ENCODE peak calls at places on chromosomes 12 and 14, in five cellular contexts. C, D, X, Y and R are unnamed samples.

GRCh38 chr12:53719649-53720048 is 7.6 kb downstream of the CALCOCO1 start:
- DNase-seq in C (no peak), D (no peak), X (no peak), Y (no peak), R (no peak)

GRCh38 chr12:67366530-67367196 is 97.5 kb downstream of the CAND1 start:
- DNase-seq in C (no peak), D (no peak), X (no peak), Y (no peak), R (peak; percentile 56)

GRCh38 chr12:22882559-22882958 is 257.6 kb downstream of the ETNK1 start:
- DNase-seq in C (no peak), D (no peak), X (no peak), Y (no peak), R (no peak)

GRCh38 chr14:104094709-104095425 is 9.4 kb downstream of the ASPG start:
- DNase-seq in C (no peak), D (peak; percentile 80), X (peak; percentile 88), Y (peak; percentile 85), R (peak; percentile 39)

GRCh38 chr12:62438098-62438692 is 28.4 kb upstream of the MON2 start:
- DNase-seq in C (no peak), D (peak; percentile 52), X (no peak), Y (no peak), R (peak; percentile 65)

GRCh38 chr14:77615231-77616132 is 955 bp downstream of the SPTLC2 start:
- DNase-seq in C (no peak), D (no peak), X (no peak), Y (no peak), R (no peak)

GRCh38 chr14:23380197-23381016 is 3.6 kb downstream of the CMTM5 start:
- DNase-seq in C (no peak), D (no peak), X (no peak), Y (no peak), R (no peak)

GRCh38 chr12:45621703-45622102 is 107.8 kb upstream of the ARID2 start:
- DNase-seq in C (no peak), D (no peak), X (no peak), Y (no peak), R (no peak)

GRCh38 chr12:132391326-132392041 is 62.1 kb upstream of the GALNT9 start:
- DNase-seq in C (no peak), D (no peak), X (peak; percentile 54), Y (no peak), R (no peak)

GRCh38 chr14:76908834-76909233 is 82.6 kb downstream of the LRRC74A start:
- DNase-seq in C (no peak), D (no peak), X (no peak), Y (no peak), R (no peak)

GRCh38 chr14:74251546-74252030 is 12.3 kb downstream of the VSX2 start:
- DNase-seq in C (no peak), D (peak; percentile 74), X (peak; percentile 82), Y (peak; percentile 77), R (peak; percentile 63)

GRCh38 chr14:102840801-102841528 is 63.7 kb downstream of the TRAF3 start:
- DNase-seq in C (no peak), D (no peak), X (no peak), Y (no peak), R (no peak)

GRCh38 chr12:128055567-128055966 is 211.4 kb upstream of the TMEM132C start:
- DNase-seq in C (no peak), D (no peak), X (no peak), Y (no peak), R (no peak)

GRCh38 chr14:22572562-22573058 is 16.4 kb downstream of the DAD1 start:
- DNase-seq in C (no peak), D (no peak), X (no peak), Y (no peak), R (peak; percentile 51)

GRCh38 chr14:97298331-97298730 is 501.1 kb downstream of the VRK1 start:
- DNase-seq in C (no peak), D (no peak), X (no peak), Y (no peak), R (no peak)

GRCh38 chr14:91317381-91318313 is 73.1 kb upstream of the GPR68 start:
- DNase-seq in C (peak; percentile 26), D (peak; percentile 74), X (peak; percentile 93), Y (peak; percentile 89), R (no peak)

GRCh38 chr12:130335517-130336392 is 1.9 kb upstream of the PIWIL1 start:
- DNase-seq in C (no peak), D (peak; percentile 48), X (no peak), Y (no peak), R (peak; percentile 55)

GRCh38 chr14:71399057-71399487 is 491.8 kb downstream of the PCNX1 start:
- DNase-seq in C (no peak), D (no peak), X (no peak), Y (no peak), R (no peak)

GRCh38 chr12:11658796-11659195 is 9.3 kb downstream of the ETV6 start:
- DNase-seq in C (no peak), D (no peak), X (no peak), Y (no peak), R (peak; percentile 47)

GRCh38 chr14:84006643-84007137 is 1523.3 kb upstream of the FLRT2 start:
- DNase-seq in C (no peak), D (no peak), X (no peak), Y (no peak), R (no peak)

GRCh38 chr12:96313606-96314005 is 86.6 kb downstream of the CDK17 start:
- DNase-seq in C (no peak), D (no peak), X (no peak), Y (no peak), R (no peak)

GRCh38 chr12:41795910-41796309 is 348.8 kb downstream of the GXYLT1 start:
- DNase-seq in C (no peak), D (no peak), X (no peak), Y (no peak), R (no peak)

GRCh38 chr12:53380797-53381738 is 1.1 kb downstream of the SP1 start:
- DNase-seq in C (no peak), D (peak; percentile 50), X (peak; percentile 53), Y (peak; percentile 50), R (peak; percentile 35)

GRCh38 chr14:65413739-65414045 is 1.2 kb downstream of the FUT8 start:
- DNase-seq in C (no peak), D (no peak), X (no peak), Y (no peak), R (no peak)
- H3K27ac ChIP-seq in C (peak overlapping the region; percentile 94), D (peak overlapping the region; percentile 97), X (peak overlapping the region; percentile 96), Y (peak overlapping the region; percentile 95), R (no peak overlapping the region)

DNA sequence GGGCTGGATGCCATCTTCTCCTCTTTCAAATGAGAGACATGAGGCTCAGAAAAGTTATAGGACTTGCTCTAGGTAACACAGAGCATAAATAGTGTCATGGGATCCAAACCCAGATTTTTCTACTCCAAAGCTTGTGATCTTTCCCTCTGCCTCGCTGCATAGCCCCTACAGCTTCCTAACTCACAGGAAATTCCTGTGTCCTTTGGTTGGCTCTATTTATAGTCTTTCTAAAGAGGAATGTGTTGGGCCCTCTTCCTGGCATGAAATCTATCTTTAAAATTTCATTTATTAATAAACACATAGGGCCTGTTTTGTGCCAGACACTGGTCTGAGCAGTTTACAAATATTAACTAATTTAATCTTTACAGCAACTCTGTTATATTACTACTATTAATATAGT is 9.8 kb upstream of the KCNA5 start:
- DNase-seq in C (no peak), D (no peak), X (no peak), Y (no peak), R (no peak)
- H3K27ac ChIP-seq in C (no peak overlapping the region), D (no peak overlapping the region), X (no peak overlapping the region), Y (no peak overlapping the region), R (no peak overlapping the region)

DNA sequence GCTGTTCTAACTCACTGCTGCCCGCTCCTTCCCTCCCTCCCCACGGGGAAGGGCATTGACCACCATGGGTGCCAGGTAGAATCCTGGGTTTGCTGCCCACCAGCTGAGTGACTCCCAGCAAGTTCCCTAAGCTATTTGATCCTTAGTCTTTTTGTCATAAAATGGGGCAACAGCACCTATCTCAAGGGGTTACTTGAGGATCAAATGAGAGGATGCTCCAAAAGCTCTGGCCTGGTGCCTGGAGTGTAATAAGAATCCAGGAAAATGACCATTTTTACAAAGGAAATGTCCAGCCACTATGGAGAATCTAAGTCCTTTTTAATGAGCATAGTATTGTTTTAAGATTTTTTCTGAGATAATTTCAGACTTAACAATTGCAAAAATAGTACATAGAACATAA is 61.4 kb upstream of the CMKLR1 start:
- DNase-seq in C (no peak), D (no peak), X (no peak), Y (no peak), R (no peak)
- H3K27ac ChIP-seq in C (no peak overlapping the region), D (no peak overlapping the region), X (no peak overlapping the region), Y (no peak overlapping the region), R (no peak overlapping the region)

GRCh38 chr14:51458563-51458955 is 193.2 kb upstream of the FRMD6 start:
- DNase-seq in C (no peak), D (no peak), X (no peak), Y (no peak), R (peak; percentile 89)
- H3K27ac ChIP-seq in C (no peak overlapping the region), D (no peak overlapping the region), X (no peak overlapping the region), Y (no peak overlapping the region), R (peak overlapping the region; percentile 91)

GRCh38 chr12:32541754-32542374 is 137.2 kb upstream of the DNM1L start:
- DNase-seq in C (no peak), D (no peak), X (no peak), Y (no peak), R (no peak)
- H3K27ac ChIP-seq in C (peak overlapping the region; percentile 38), D (peak overlapping the region; percentile 41), X (peak overlapping the region; percentile 37), Y (no peak overlapping the region), R (peak overlapping the region; percentile 16)

DNA sequence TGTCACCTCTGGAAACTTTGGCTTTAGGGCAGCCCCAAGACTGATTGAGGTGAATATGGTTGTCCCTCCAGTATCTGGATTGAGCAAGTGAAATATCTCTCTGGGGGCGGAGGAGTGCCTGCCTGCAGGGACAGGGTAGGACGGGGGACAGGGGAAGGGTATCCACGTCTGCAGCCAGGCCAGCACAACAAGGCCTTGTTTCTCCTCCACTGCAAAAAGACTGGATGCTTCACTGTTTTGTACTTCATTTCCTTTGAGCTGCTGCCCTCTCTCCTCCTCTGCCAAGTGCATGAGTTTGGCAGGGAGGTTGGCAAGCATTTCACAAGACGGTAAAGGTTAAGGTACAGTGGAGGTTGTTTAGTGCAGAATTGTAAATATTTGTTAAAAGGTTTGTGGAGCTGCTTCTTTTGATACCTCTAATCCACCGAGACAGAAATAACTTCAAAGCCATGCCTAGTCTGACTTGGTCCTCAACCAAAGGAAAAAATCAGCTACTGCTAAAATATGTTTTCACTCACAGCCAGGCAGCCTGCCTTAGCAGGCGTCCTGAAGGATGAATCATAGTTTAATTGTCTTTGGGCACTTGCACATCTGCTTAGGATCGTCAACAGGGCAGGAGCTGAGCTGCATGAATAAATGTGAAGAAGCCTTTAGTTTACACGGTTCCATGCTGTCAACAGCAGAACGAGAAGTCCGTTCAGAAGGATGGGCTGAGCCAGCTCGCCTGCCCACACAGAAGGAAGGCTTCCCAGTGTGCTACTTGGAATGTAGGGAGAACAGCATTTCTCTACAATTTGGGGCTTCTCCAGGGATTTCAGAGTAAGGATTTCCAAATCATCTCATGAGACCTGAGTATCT is 269.7 kb downstream of the TTC6 start:
- DNase-seq in C (no peak), D (no peak), X (no peak), Y (no peak), R (no peak)
- H3K27ac ChIP-seq in C (no peak overlapping the region), D (no peak overlapping the region), X (no peak overlapping the region), Y (no peak overlapping the region), R (no peak overlapping the region)